ENCODE peak calls at places on chromosome 18, in four cellular contexts. One of them, this sample, is unnamed.

GRCh38 chr18:44803019-44803650 is 122.4 kb downstream of the SETBP1 start:
- DNase-seq in B cell: no peak
- DNase-seq in fibroblast of lung: peak
- DNase-seq in choroid plexus epithelial cell: peak
- DNase-seq in this sample: peak

GRCh38 chr18:31316974-31317373 is 986 bp upstream of the DSG1 start:
- DNase-seq in B cell: no peak
- DNase-seq in fibroblast of lung: no peak
- DNase-seq in choroid plexus epithelial cell: no peak
- DNase-seq in this sample: no peak

GRCh38 chr18:23227729-23228075 is 92.4 kb downstream of the CABLES1 start:
- DNase-seq in choroid plexus epithelial cell: no peak
- DNase-seq in B cell: no peak
- DNase-seq in fibroblast of lung: no peak
- DNase-seq in this sample: no peak

GRCh38 chr18:27500531-27500930 is 315.4 kb upstream of the CHST9 start:
- DNase-seq in choroid plexus epithelial cell: no peak
- DNase-seq in B cell: no peak
- DNase-seq in fibroblast of lung: no peak
- DNase-seq in this sample: no peak

GRCh38 chr18:9017170-9017899 is 85.2 kb upstream of the NDUFV2 start:
- DNase-seq in choroid plexus epithelial cell: peak
- DNase-seq in B cell: peak
- DNase-seq in fibroblast of lung: peak
- DNase-seq in this sample: peak

GRCh38 chr18:79940126-79940813 is 11.2 kb downstream of the SLC66A2 start:
- DNase-seq in choroid plexus epithelial cell: no peak
- DNase-seq in B cell: no peak
- DNase-seq in fibroblast of lung: no peak
- DNase-seq in this sample: no peak

GRCh38 chr18:5238371-5238758 is 41.3 kb upstream of the AKAIN1 start:
- DNase-seq in B cell: peak
- DNase-seq in fibroblast of lung: peak
- DNase-seq in choroid plexus epithelial cell: peak
- DNase-seq in this sample: no peak

GRCh38 chr18:59837586-59837985 is 62.2 kb upstream of the PMAIP1 start:
- DNase-seq in fibroblast of lung: peak
- DNase-seq in choroid plexus epithelial cell: peak
- DNase-seq in B cell: peak
- DNase-seq in this sample: peak

GRCh38 chr18:79947881-79948610 is 3.4 kb downstream of the SLC66A2 start:
- DNase-seq in fibroblast of lung: no peak
- DNase-seq in choroid plexus epithelial cell: no peak
- DNase-seq in B cell: no peak
- DNase-seq in this sample: no peak

GRCh38 chr18:65422544-65423136 is 328.2 kb upstream of the CDH7 start:
- DNase-seq in choroid plexus epithelial cell: no peak
- DNase-seq in fibroblast of lung: no peak
- DNase-seq in B cell: no peak
- DNase-seq in this sample: no peak

GRCh38 chr18:31267823-31268481 is 50.0 kb upstream of the DSG1 start:
- DNase-seq in fibroblast of lung: no peak
- DNase-seq in B cell: no peak
- DNase-seq in choroid plexus epithelial cell: no peak
- DNase-seq in this sample: no peak

GRCh38 chr18:39414009-39414700 is 1848.6 kb upstream of the CELF4 start:
- DNase-seq in fibroblast of lung: peak
- DNase-seq in B cell: no peak
- DNase-seq in choroid plexus epithelial cell: peak
- DNase-seq in this sample: peak

GRCh38 chr18:74402806-74403433 is 54.2 kb downstream of the DIPK1C start:
- DNase-seq in fibroblast of lung: no peak
- DNase-seq in B cell: no peak
- DNase-seq in choroid plexus epithelial cell: no peak
- DNase-seq in this sample: no peak

GRCh38 chr18:54737986-54738385 is 90.3 kb upstream of the RAB27B start:
- DNase-seq in choroid plexus epithelial cell: peak
- DNase-seq in fibroblast of lung: peak
- DNase-seq in B cell: no peak
- DNase-seq in this sample: peak

GRCh38 chr18:54783100-54783499 is 45.2 kb upstream of the RAB27B start:
- DNase-seq in fibroblast of lung: no peak
- DNase-seq in choroid plexus epithelial cell: no peak
- DNase-seq in B cell: no peak
- DNase-seq in this sample: no peak

GRCh38 chr18:12726774-12727550 is 24.1 kb downstream of the PSMG2 start:
- DNase-seq in choroid plexus epithelial cell: peak
- DNase-seq in B cell: peak
- DNase-seq in fibroblast of lung: peak
- DNase-seq in this sample: peak

GRCh38 chr18:11955299-11956029 is 25.8 kb upstream of the IMPA2 start:
- DNase-seq in B cell: no peak
- DNase-seq in fibroblast of lung: peak
- DNase-seq in choroid plexus epithelial cell: peak
- DNase-seq in this sample: peak

GRCh38 chr18:49081511-49082146 is 130.9 kb upstream of the SMAD7 start:
- DNase-seq in fibroblast of lung: no peak
- DNase-seq in choroid plexus epithelial cell: peak
- DNase-seq in B cell: no peak
- DNase-seq in this sample: no peak

GRCh38 chr18:79738565-79739439 is 58.9 kb upstream of the KCNG2 start:
- DNase-seq in choroid plexus epithelial cell: peak
- DNase-seq in fibroblast of lung: no peak
- DNase-seq in B cell: no peak
- DNase-seq in this sample: no peak

GRCh38 chr18:14075196-14075595 is 57.0 kb downstream of the ZNF519 start:
- DNase-seq in B cell: no peak
- DNase-seq in choroid plexus epithelial cell: no peak
- DNase-seq in fibroblast of lung: no peak
- DNase-seq in this sample: no peak

GRCh38 chr18:12652861-12653401 is 5.0 kb downstream of the SPIRE1 start:
- DNase-seq in choroid plexus epithelial cell: peak
- DNase-seq in B cell: no peak
- DNase-seq in fibroblast of lung: peak
- DNase-seq in this sample: no peak

GRCh38 chr18:3605562-3606443 is 155.8 kb downstream of the TGIF1 start:
- DNase-seq in fibroblast of lung: peak
- DNase-seq in choroid plexus epithelial cell: peak
- DNase-seq in B cell: peak
- DNase-seq in this sample: peak

GRCh38 chr18:36640005-36640952 is 188.5 kb downstream of the TPGS2 start:
- DNase-seq in fibroblast of lung: no peak
- DNase-seq in choroid plexus epithelial cell: no peak
- DNase-seq in B cell: no peak
- DNase-seq in this sample: no peak

GRCh38 chr18:68219867-68220266 is 495.0 kb downstream of the TMX3 start:
- DNase-seq in B cell: no peak
- DNase-seq in choroid plexus epithelial cell: no peak
- DNase-seq in fibroblast of lung: peak
- DNase-seq in this sample: no peak

DNA sequence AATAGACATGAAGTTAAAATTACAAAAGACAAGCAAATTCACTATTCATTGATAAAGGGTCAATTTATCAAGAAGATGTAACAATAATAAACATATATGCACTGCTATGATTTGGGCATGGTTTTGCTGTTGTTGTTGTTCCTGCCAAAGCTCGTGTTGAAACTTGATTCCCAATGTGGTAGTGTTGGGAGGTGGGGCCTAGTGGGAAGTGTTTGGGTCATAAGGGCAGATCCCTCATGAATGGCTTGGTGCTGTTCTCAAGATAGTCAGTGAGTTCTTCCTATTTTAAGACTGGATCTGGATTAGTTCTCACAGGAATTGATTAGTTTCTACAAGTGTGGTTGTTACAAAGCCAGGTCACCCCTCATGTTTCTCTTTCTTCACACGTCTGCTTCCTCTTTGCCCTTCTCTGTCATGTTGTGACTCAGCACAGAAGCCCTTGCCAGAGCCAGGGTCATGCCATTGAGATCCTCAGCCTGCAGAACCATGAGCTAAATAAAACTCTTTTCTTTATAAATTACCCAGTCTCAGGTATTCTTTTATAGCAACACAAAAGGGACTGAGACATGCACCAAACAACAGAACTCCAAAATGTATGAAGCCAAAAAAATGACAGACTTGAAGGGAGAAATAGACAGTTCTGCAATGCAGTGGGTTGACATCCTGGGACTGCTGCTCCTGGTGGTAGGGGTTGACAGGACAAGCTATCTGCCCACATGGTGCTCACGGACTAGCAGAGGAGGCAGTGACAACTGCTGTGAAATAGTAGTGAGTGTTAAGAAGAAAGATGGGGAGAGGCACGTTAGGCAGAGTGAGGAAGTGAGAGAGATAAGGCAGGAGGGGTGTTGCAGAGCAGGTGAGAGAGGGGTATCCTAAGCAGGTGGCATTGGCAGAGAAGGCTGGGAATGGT is 18.6 kb upstream of the SKA1 start:
- DNase-seq in choroid plexus epithelial cell: peak
- DNase-seq in fibroblast of lung: no peak
- DNase-seq in B cell: peak
- DNase-seq in this sample: no peak
- TF ChIP-seq CTCF in choroid plexus epithelial cell: peak
- TF ChIP-seq CTCF in fibroblast of lung: peak
- TF ChIP-seq CTCF in B cell: no peak
- TF ChIP-seq CTCF in this sample: no peak

GRCh38 chr18:77422974-77423373 is 173.3 kb downstream of the GALR1 start:
- DNase-seq in B cell: no peak
- DNase-seq in fibroblast of lung: no peak
- DNase-seq in choroid plexus epithelial cell: peak
- DNase-seq in this sample: no peak
- TF ChIP-seq CTCF in B cell: no peak
- TF ChIP-seq CTCF in fibroblast of lung: no peak
- TF ChIP-seq CTCF in choroid plexus epithelial cell: peak
- TF ChIP-seq CTCF in this sample: peak

GRCh38 chr18:53553030-53553429 is 671.4 kb downstream of the MBD2 start:
- DNase-seq in B cell: no peak
- DNase-seq in fibroblast of lung: no peak
- DNase-seq in choroid plexus epithelial cell: no peak
- DNase-seq in this sample: no peak
- TF ChIP-seq CTCF in B cell: no peak
- TF ChIP-seq CTCF in fibroblast of lung: no peak
- TF ChIP-seq CTCF in choroid plexus epithelial cell: no peak
- TF ChIP-seq CTCF in this sample: no peak

DNA sequence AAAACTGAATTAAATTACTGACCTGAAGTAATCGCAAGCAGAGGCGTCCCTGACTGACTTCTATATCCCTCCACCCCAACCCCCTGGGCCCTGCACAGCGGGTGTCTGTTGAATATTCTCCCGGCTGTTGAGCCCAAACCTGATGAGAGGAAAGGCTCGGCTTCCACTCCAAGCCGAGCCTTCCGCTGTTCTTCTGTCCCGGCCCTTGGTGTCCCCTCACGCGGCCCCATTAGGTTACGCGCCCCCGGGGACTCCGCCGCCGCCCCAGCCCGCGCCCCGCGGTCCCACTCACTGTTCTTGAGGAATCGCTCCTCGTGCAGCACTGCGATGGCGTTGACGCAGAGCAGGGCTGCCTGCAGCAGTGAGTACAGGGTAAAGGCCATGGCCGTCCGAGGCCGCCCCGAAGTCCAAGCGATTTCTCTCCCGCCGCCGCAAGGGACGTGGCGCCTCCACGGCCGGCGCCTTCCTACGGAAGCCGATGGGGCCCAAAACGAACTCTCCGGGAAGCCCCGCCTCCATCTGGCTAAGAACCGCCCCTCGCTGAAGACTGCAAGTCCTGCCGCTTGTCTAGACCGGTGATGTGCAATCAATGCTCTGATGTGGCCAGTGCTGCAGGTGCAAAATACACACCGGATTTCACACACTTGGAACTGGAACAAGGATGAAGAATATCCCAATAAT is at the start of gene IER3IP1:
- DNase-seq in fibroblast of lung: peak
- DNase-seq in B cell: peak
- DNase-seq in choroid plexus epithelial cell: peak
- DNase-seq in this sample: peak
- TF ChIP-seq CTCF in fibroblast of lung: no peak
- TF ChIP-seq CTCF in B cell: no peak
- TF ChIP-seq CTCF in choroid plexus epithelial cell: no peak
- TF ChIP-seq CTCF in this sample: no peak

GRCh38 chr18:22152093-22152492 is 17.3 kb upstream of the GATA6 start:
- DNase-seq in B cell: no peak
- DNase-seq in fibroblast of lung: no peak
- DNase-seq in choroid plexus epithelial cell: no peak
- DNase-seq in this sample: no peak
- TF ChIP-seq CTCF in B cell: no peak
- TF ChIP-seq CTCF in fibroblast of lung: no peak
- TF ChIP-seq CTCF in choroid plexus epithelial cell: no peak
- TF ChIP-seq CTCF in this sample: no peak